ENCODE peak calls at places on chromosomes 12 and 14, in nine cellular contexts. One of them, this sample, is unnamed.

GRCh38 chr12:24270965-24271364 is 321.5 kb upstream of the SOX5 start:
- DNase-seq in pancreas: no peak
- DNase-seq in sigmoid colon: no peak
- DNase-seq in WERI-Rb-1: no peak
- DNase-seq in effector memory CD4-positive, alpha-beta T cell: no peak
- DNase-seq in heart left ventricle: no peak
- DNase-seq in hepatocyte: no peak
- DNase-seq in neuronal stem cell: no peak
- DNase-seq in caudate nucleus: no peak
- DNase-seq in this sample: no peak

GRCh38 chr12:1201886-1202285 is 210.9 kb downstream of the ERC1 start:
- DNase-seq in heart left ventricle: no peak
- DNase-seq in caudate nucleus: no peak
- DNase-seq in WERI-Rb-1: no peak
- DNase-seq in pancreas: no peak
- DNase-seq in effector memory CD4-positive, alpha-beta T cell: no peak
- DNase-seq in sigmoid colon: no peak
- DNase-seq in neuronal stem cell: no peak
- DNase-seq in hepatocyte: no peak
- DNase-seq in this sample: no peak

GRCh38 chr12:19893514-19893913 is 454.2 kb downstream of the AEBP2 start:
- DNase-seq in heart left ventricle: no peak
- DNase-seq in neuronal stem cell: no peak
- DNase-seq in WERI-Rb-1: no peak
- DNase-seq in caudate nucleus: no peak
- DNase-seq in pancreas: no peak
- DNase-seq in sigmoid colon: no peak
- DNase-seq in effector memory CD4-positive, alpha-beta T cell: no peak
- DNase-seq in hepatocyte: peak; percentile 35
- DNase-seq in this sample: peak; percentile 32

GRCh38 chr14:34754687-34755086 is 40.3 kb upstream of the CFL2 start:
- DNase-seq in effector memory CD4-positive, alpha-beta T cell: no peak
- DNase-seq in pancreas: no peak
- DNase-seq in caudate nucleus: no peak
- DNase-seq in hepatocyte: no peak
- DNase-seq in sigmoid colon: no peak
- DNase-seq in WERI-Rb-1: no peak
- DNase-seq in neuronal stem cell: no peak
- DNase-seq in heart left ventricle: no peak
- DNase-seq in this sample: no peak

GRCh38 chr12:24617471-24617870 is 331.4 kb downstream of the BCAT1 start:
- DNase-seq in hepatocyte: no peak
- DNase-seq in neuronal stem cell: no peak
- DNase-seq in sigmoid colon: no peak
- DNase-seq in WERI-Rb-1: no peak
- DNase-seq in pancreas: no peak
- DNase-seq in effector memory CD4-positive, alpha-beta T cell: no peak
- DNase-seq in heart left ventricle: no peak
- DNase-seq in caudate nucleus: no peak
- DNase-seq in this sample: peak; percentile 87

GRCh38 chr14:102527255-102528232 is 18.0 kb upstream of the ANKRD9 start:
- DNase-seq in WERI-Rb-1: no peak
- DNase-seq in heart left ventricle: no peak
- DNase-seq in effector memory CD4-positive, alpha-beta T cell: no peak
- DNase-seq in pancreas: no peak
- DNase-seq in neuronal stem cell: no peak
- DNase-seq in hepatocyte: peak; percentile 37
- DNase-seq in sigmoid colon: no peak
- DNase-seq in caudate nucleus: no peak
- DNase-seq in this sample: no peak

GRCh38 chr12:6548556-6549378 is 7.1 kb downstream of the IFFO1 start:
- DNase-seq in pancreas: no peak
- DNase-seq in WERI-Rb-1: no peak
- DNase-seq in sigmoid colon: peak; percentile 70
- DNase-seq in caudate nucleus: no peak
- DNase-seq in neuronal stem cell: no peak
- DNase-seq in hepatocyte: no peak
- DNase-seq in effector memory CD4-positive, alpha-beta T cell: no peak
- DNase-seq in heart left ventricle: no peak
- DNase-seq in this sample: no peak

GRCh38 chr12:40714636-40715035 is 22.4 kb downstream of the CNTN1 start:
- DNase-seq in effector memory CD4-positive, alpha-beta T cell: no peak
- DNase-seq in sigmoid colon: no peak
- DNase-seq in neuronal stem cell: no peak
- DNase-seq in hepatocyte: no peak
- DNase-seq in caudate nucleus: no peak
- DNase-seq in heart left ventricle: no peak
- DNase-seq in WERI-Rb-1: no peak
- DNase-seq in pancreas: no peak
- DNase-seq in this sample: no peak

GRCh38 chr14:54048311-54048710 is 91.7 kb upstream of the BMP4 start:
- DNase-seq in pancreas: no peak
- DNase-seq in WERI-Rb-1: no peak
- DNase-seq in sigmoid colon: no peak
- DNase-seq in effector memory CD4-positive, alpha-beta T cell: no peak
- DNase-seq in caudate nucleus: no peak
- DNase-seq in neuronal stem cell: no peak
- DNase-seq in heart left ventricle: no peak
- DNase-seq in hepatocyte: no peak
- DNase-seq in this sample: no peak

GRCh38 chr14:93132472-93133065 is 16.8 kb upstream of the ITPK1 start:
- DNase-seq in heart left ventricle: peak; percentile 54
- DNase-seq in sigmoid colon: no peak
- DNase-seq in caudate nucleus: no peak
- DNase-seq in effector memory CD4-positive, alpha-beta T cell: no peak
- DNase-seq in hepatocyte: peak; percentile 51
- DNase-seq in WERI-Rb-1: peak; percentile 51
- DNase-seq in neuronal stem cell: no peak
- DNase-seq in pancreas: peak; percentile 73
- DNase-seq in this sample: peak; percentile 47

GRCh38 chr12:119659289-119659897 is 8.5 kb upstream of the PRKAB1 start:
- DNase-seq in hepatocyte: peak; percentile 54
- DNase-seq in WERI-Rb-1: peak; percentile 21
- DNase-seq in neuronal stem cell: peak; percentile 35
- DNase-seq in caudate nucleus: no peak
- DNase-seq in effector memory CD4-positive, alpha-beta T cell: peak; percentile 29
- DNase-seq in heart left ventricle: no peak
- DNase-seq in pancreas: no peak
- DNase-seq in sigmoid colon: no peak
- DNase-seq in this sample: no peak

GRCh38 chr14:54011001-54011400 is 54.4 kb upstream of the BMP4 start:
- DNase-seq in sigmoid colon: no peak
- DNase-seq in effector memory CD4-positive, alpha-beta T cell: no peak
- DNase-seq in neuronal stem cell: peak; percentile 30
- DNase-seq in heart left ventricle: no peak
- DNase-seq in WERI-Rb-1: no peak
- DNase-seq in caudate nucleus: no peak
- DNase-seq in hepatocyte: peak; percentile 37
- DNase-seq in pancreas: no peak
- DNase-seq in this sample: peak; percentile 15

GRCh38 chr12:1880153-1880845 is 38.2 kb downstream of the CACNA2D4 start:
- DNase-seq in neuronal stem cell: no peak
- DNase-seq in hepatocyte: peak; percentile 2
- DNase-seq in pancreas: no peak
- DNase-seq in heart left ventricle: no peak
- DNase-seq in WERI-Rb-1: no peak
- DNase-seq in caudate nucleus: no peak
- DNase-seq in effector memory CD4-positive, alpha-beta T cell: no peak
- DNase-seq in sigmoid colon: no peak
- DNase-seq in this sample: no peak

GRCh38 chr12:55703976-55704761 is 3.5 kb downstream of the ITGA7 start:
- DNase-seq in caudate nucleus: no peak
- DNase-seq in heart left ventricle: peak; percentile 70
- DNase-seq in neuronal stem cell: no peak
- DNase-seq in WERI-Rb-1: no peak
- DNase-seq in sigmoid colon: peak; percentile 72
- DNase-seq in effector memory CD4-positive, alpha-beta T cell: no peak
- DNase-seq in hepatocyte: no peak
- DNase-seq in pancreas: no peak
- DNase-seq in this sample: no peak

GRCh38 chr14:96249016-96249415 is 7.0 kb upstream of the BDKRB1 start:
- DNase-seq in effector memory CD4-positive, alpha-beta T cell: no peak
- DNase-seq in WERI-Rb-1: no peak
- DNase-seq in heart left ventricle: no peak
- DNase-seq in pancreas: no peak
- DNase-seq in sigmoid colon: peak; percentile 90
- DNase-seq in hepatocyte: peak; percentile 59
- DNase-seq in caudate nucleus: no peak
- DNase-seq in neuronal stem cell: no peak
- DNase-seq in this sample: no peak

GRCh38 chr14:42299692-42300091 is 693.0 kb downstream of the LRFN5 start:
- DNase-seq in neuronal stem cell: no peak
- DNase-seq in sigmoid colon: no peak
- DNase-seq in effector memory CD4-positive, alpha-beta T cell: no peak
- DNase-seq in pancreas: no peak
- DNase-seq in hepatocyte: no peak
- DNase-seq in WERI-Rb-1: no peak
- DNase-seq in caudate nucleus: no peak
- DNase-seq in heart left ventricle: no peak
- DNase-seq in this sample: no peak
- H3K27ac ChIP-seq in neuronal stem cell: no peak overlapping the region
- H3K27ac ChIP-seq in sigmoid colon: no peak overlapping the region
- H3K27ac ChIP-seq in effector memory CD4-positive, alpha-beta T cell: no peak overlapping the region
- H3K27ac ChIP-seq in pancreas: no peak overlapping the region
- H3K27ac ChIP-seq in hepatocyte: no peak overlapping the region
- H3K27ac ChIP-seq in WERI-Rb-1: no peak overlapping the region
- H3K27ac ChIP-seq in caudate nucleus: no peak overlapping the region
- H3K27ac ChIP-seq in heart left ventricle: no peak overlapping the region
- H3K27ac ChIP-seq in this sample: no peak overlapping the region

GRCh38 chr12:51242896-51243295 is 4.3 kb downstream of the DAZAP2 start:
- DNase-seq in hepatocyte: no peak
- DNase-seq in effector memory CD4-positive, alpha-beta T cell: no peak
- DNase-seq in neuronal stem cell: no peak
- DNase-seq in caudate nucleus: no peak
- DNase-seq in pancreas: no peak
- DNase-seq in WERI-Rb-1: no peak
- DNase-seq in heart left ventricle: no peak
- DNase-seq in sigmoid colon: no peak
- DNase-seq in this sample: no peak

GRCh38 chr12:51244269-51244668 is 5.6 kb downstream of the DAZAP2 start:
- DNase-seq in effector memory CD4-positive, alpha-beta T cell: no peak
- DNase-seq in hepatocyte: no peak
- DNase-seq in heart left ventricle: no peak
- DNase-seq in caudate nucleus: no peak
- DNase-seq in WERI-Rb-1: no peak
- DNase-seq in neuronal stem cell: no peak
- DNase-seq in pancreas: no peak
- DNase-seq in sigmoid colon: no peak
- DNase-seq in this sample: no peak

GRCh38 chr12:51246254-51246853 is 7.7 kb downstream of the DAZAP2 start:
- DNase-seq in WERI-Rb-1: peak; percentile 24
- DNase-seq in caudate nucleus: no peak
- DNase-seq in sigmoid colon: no peak
- DNase-seq in hepatocyte: no peak
- DNase-seq in neuronal stem cell: no peak
- DNase-seq in effector memory CD4-positive, alpha-beta T cell: no peak
- DNase-seq in heart left ventricle: no peak
- DNase-seq in pancreas: no peak
- DNase-seq in this sample: peak; percentile 61

GRCh38 chr12:51245476-51246253 is 7.0 kb downstream of the DAZAP2 start:
- DNase-seq in effector memory CD4-positive, alpha-beta T cell: no peak
- DNase-seq in caudate nucleus: no peak
- DNase-seq in pancreas: no peak
- DNase-seq in sigmoid colon: no peak
- DNase-seq in heart left ventricle: no peak
- DNase-seq in WERI-Rb-1: no peak
- DNase-seq in hepatocyte: no peak
- DNase-seq in neuronal stem cell: no peak
- DNase-seq in this sample: no peak

DNA sequence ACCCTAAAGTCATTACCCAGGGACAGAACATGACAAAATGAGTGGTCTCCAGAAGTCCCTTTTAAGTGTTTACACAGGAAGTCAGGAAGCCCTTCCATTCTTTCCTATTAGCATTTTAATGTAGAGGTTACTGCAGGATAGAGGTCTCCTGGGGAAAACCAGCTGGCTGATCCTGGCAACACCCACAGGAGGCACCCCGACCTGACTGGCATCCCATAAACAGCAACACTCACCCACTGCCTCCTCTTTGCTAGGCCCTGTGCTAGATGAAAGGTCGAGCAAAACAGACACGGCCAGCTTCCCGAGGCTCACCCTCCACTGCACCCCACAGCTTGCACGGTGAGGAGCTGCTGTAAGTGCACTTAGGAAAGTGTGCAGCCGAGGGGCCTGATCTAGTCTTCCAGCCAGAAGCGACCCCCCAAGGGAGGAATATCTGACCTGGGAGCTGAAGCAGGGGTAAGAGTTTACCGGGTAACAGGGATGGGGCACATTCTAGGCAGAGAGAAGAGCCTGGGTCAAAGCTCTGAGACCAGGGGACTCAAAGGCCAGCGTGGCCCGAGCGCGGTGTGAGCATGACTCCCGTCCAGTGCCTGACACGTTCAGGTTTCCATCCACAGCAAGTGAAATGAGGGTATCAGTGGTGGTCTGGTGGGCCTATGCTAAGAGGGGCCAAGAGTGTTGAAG is 9.0 kb downstream of the DAZAP2 start:
- DNase-seq in caudate nucleus: no peak
- DNase-seq in sigmoid colon: no peak
- DNase-seq in hepatocyte: no peak
- DNase-seq in neuronal stem cell: no peak
- DNase-seq in pancreas: no peak
- DNase-seq in effector memory CD4-positive, alpha-beta T cell: no peak
- DNase-seq in WERI-Rb-1: no peak
- DNase-seq in heart left ventricle: no peak
- DNase-seq in this sample: no peak
- H3K27ac ChIP-seq in caudate nucleus: no peak overlapping the region
- H3K27ac ChIP-seq in sigmoid colon: no peak overlapping the region
- H3K27ac ChIP-seq in hepatocyte: no peak overlapping the region
- H3K27ac ChIP-seq in neuronal stem cell: no peak overlapping the region
- H3K27ac ChIP-seq in pancreas: no peak overlapping the region
- H3K27ac ChIP-seq in effector memory CD4-positive, alpha-beta T cell: peak overlapping the region; percentile 56
- H3K27ac ChIP-seq in WERI-Rb-1: no peak overlapping the region
- H3K27ac ChIP-seq in heart left ventricle: no peak overlapping the region
- H3K27ac ChIP-seq in this sample: peak overlapping the region; percentile 40

GRCh38 chr14:68172664-68173063 is 353.1 kb downstream of the RAD51B start:
- DNase-seq in sigmoid colon: no peak
- DNase-seq in neuronal stem cell: no peak
- DNase-seq in pancreas: no peak
- DNase-seq in caudate nucleus: no peak
- DNase-seq in effector memory CD4-positive, alpha-beta T cell: no peak
- DNase-seq in WERI-Rb-1: no peak
- DNase-seq in heart left ventricle: no peak
- DNase-seq in hepatocyte: peak; percentile 63
- DNase-seq in this sample: no peak
- H3K27ac ChIP-seq in sigmoid colon: peak overlapping the region; percentile 81
- H3K27ac ChIP-seq in neuronal stem cell: no peak overlapping the region
- H3K27ac ChIP-seq in pancreas: peak overlapping the region; percentile 53
- H3K27ac ChIP-seq in caudate nucleus: no peak overlapping the region
- H3K27ac ChIP-seq in effector memory CD4-positive, alpha-beta T cell: no peak overlapping the region
- H3K27ac ChIP-seq in WERI-Rb-1: no peak overlapping the region
- H3K27ac ChIP-seq in heart left ventricle: no peak overlapping the region
- H3K27ac ChIP-seq in hepatocyte: peak overlapping the region; percentile 87
- H3K27ac ChIP-seq in this sample: no peak overlapping the region

DNA sequence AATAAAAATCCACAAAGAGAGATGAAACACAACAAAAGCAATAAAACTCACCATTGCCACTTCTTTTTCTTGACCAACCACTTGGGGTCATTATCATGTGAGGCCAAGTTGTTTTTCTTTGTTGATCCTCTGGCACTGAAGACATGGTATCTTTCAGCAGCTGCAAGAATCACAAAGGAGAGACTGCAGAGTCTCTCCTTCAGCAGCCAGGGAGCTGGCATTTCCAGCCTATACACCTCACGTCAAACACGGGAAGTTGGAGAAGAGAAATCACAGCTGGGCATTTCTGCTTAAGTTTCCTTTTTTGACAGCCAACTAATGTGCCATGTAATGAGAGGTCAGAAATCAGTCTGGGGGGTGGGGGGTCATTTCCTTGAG is 28.3 kb downstream of the PHLDA1 start:
- DNase-seq in heart left ventricle: no peak
- DNase-seq in pancreas: no peak
- DNase-seq in effector memory CD4-positive, alpha-beta T cell: no peak
- DNase-seq in sigmoid colon: no peak
- DNase-seq in caudate nucleus: no peak
- DNase-seq in hepatocyte: no peak
- DNase-seq in neuronal stem cell: no peak
- DNase-seq in WERI-Rb-1: no peak
- DNase-seq in this sample: no peak
- H3K27ac ChIP-seq in heart left ventricle: no peak overlapping the region
- H3K27ac ChIP-seq in pancreas: no peak overlapping the region
- H3K27ac ChIP-seq in effector memory CD4-positive, alpha-beta T cell: no peak overlapping the region
- H3K27ac ChIP-seq in sigmoid colon: no peak overlapping the region
- H3K27ac ChIP-seq in caudate nucleus: no peak overlapping the region
- H3K27ac ChIP-seq in hepatocyte: no peak overlapping the region
- H3K27ac ChIP-seq in neuronal stem cell: no peak overlapping the region
- H3K27ac ChIP-seq in WERI-Rb-1: no peak overlapping the region
- H3K27ac ChIP-seq in this sample: no peak overlapping the region

This sample was measured in mesendoderm.